ENCODE peak calls at places on chromosomes 2 and 18, in ten cellular contexts. C, Z, T, N, X, F, J, K, G and L are unnamed samples.

GRCh38 chr2:180983468-180984388 is 3.3 kb downstream of the UBE2E3 start:
- DNase-seq in C (peak; percentile 24), Z (no peak), T (no peak), N (peak; percentile 10), X (no peak), F (no peak), J (no peak), K (no peak), G (no peak), L (peak; percentile 44)

GRCh38 chr2:160694631-160695030 is 201.0 kb upstream of the RBMS1 start:
- DNase-seq in C (no peak), Z (no peak), T (no peak), N (no peak), X (no peak), F (no peak), J (no peak), K (no peak), G (no peak), L (no peak)

GRCh38 chr2:15733867-15734765 is 142.4 kb downstream of the DDX1 start:
- DNase-seq in C (no peak), Z (no peak), T (no peak), N (no peak), X (no peak), F (no peak), J (no peak), K (peak; percentile 26), G (no peak), L (no peak)

GRCh38 chr2:88671786-88672427 is 19.6 kb upstream of the RPIA start:
- DNase-seq in C (no peak), Z (no peak), T (peak; percentile 3), N (peak; percentile 58), X (no peak), F (peak; percentile 15), J (no peak), K (peak; percentile 70), G (no peak), L (peak; percentile 31)

GRCh38 chr18:839224-840079 is 27.4 kb upstream of the YES1 start:
- DNase-seq in C (peak; percentile 95), Z (peak; percentile 81), T (peak; percentile 99), N (peak; percentile 66), X (peak; percentile 66), F (peak; percentile 91), J (peak; percentile 86), K (peak; percentile 83), G (peak; percentile 5), L (peak; percentile 55)

GRCh38 chr18:79519751-79520472 is 124.2 kb downstream of the NFATC1 start:
- DNase-seq in C (peak; percentile 37), Z (no peak), T (no peak), N (no peak), X (no peak), F (no peak), J (peak; percentile 42), K (no peak), G (no peak), L (peak; percentile 38)

GRCh38 chr2:48715956-48716355 is 39.6 kb downstream of the LHCGR start:
- DNase-seq in C (no peak), Z (no peak), T (no peak), N (no peak), X (no peak), F (no peak), J (no peak), K (no peak), G (no peak), L (no peak)

GRCh38 chr2:38254796-38255195 is 122.3 kb downstream of the ATL2 start:
- DNase-seq in C (no peak), Z (no peak), T (no peak), N (no peak), X (no peak), F (no peak), J (no peak), K (no peak), G (no peak), L (no peak)

GRCh38 chr2:207330912-207331311 is 165.2 kb upstream of the KLF7 start:
- DNase-seq in C (no peak), Z (no peak), T (no peak), N (no peak), X (no peak), F (no peak), J (no peak), K (no peak), G (no peak), L (no peak)

GRCh38 chr2:224945134-224945533 is 97.1 kb downstream of the DOCK10 start:
- DNase-seq in C (no peak), Z (no peak), T (no peak), N (peak; percentile 41), X (no peak), F (no peak), J (no peak), K (no peak), G (no peak), L (no peak)

GRCh38 chr2:118221952-118222594 is 133.8 kb downstream of the INSIG2 start:
- DNase-seq in C (peak; percentile 32), Z (no peak), T (peak; percentile 45), N (peak; percentile 55), X (no peak), F (peak; percentile 35), J (peak; percentile 28), K (peak; percentile 43), G (no peak), L (peak; percentile 61)

GRCh38 chr2:240325006-240325653 is 110.3 kb upstream of the GPC1 start:
- DNase-seq in C (no peak), Z (no peak), T (no peak), N (no peak), X (no peak), F (no peak), J (no peak), K (no peak), G (no peak), L (no peak)

GRCh38 chr2:24926602-24927252 is 6.7 kb upstream of the ADCY3 start:
- DNase-seq in C (peak; percentile 28), Z (peak; percentile 59), T (no peak), N (peak; percentile 23), X (no peak), F (no peak), J (no peak), K (no peak), G (no peak), L (peak; percentile 27)

GRCh38 chr2:128178650-128179460 is 87.9 kb downstream of the UGGT1 start:
- DNase-seq in C (peak; percentile 30), Z (no peak), T (peak; percentile 35), N (peak; percentile 66), X (no peak), F (peak; percentile 23), J (peak; percentile 13), K (peak; percentile 35), G (no peak), L (peak; percentile 31)

GRCh38 chr2:109322111-109322510 is 193.1 kb downstream of the SH3RF3 start:
- DNase-seq in C (no peak), Z (peak; percentile 71), T (no peak), N (no peak), X (no peak), F (no peak), J (no peak), K (peak; percentile 65), G (no peak), L (no peak)

GRCh38 chr2:229268626-229269025 is 2.5 kb downstream of the PID1 start:
- DNase-seq in C (no peak), Z (no peak), T (no peak), N (no peak), X (no peak), F (no peak), J (no peak), K (no peak), G (no peak), L (no peak)

GRCh38 chr2:6352906-6353515 is 512.7 kb downstream of the CMPK2 start:
- DNase-seq in C (no peak), Z (no peak), T (peak; percentile 67), N (no peak), X (no peak), F (no peak), J (no peak), K (no peak), G (no peak), L (no peak)

GRCh38 chr2:31221549-31221948 is 4.2 kb upstream of the CAPN14 start:
- DNase-seq in C (no peak), Z (no peak), T (no peak), N (no peak), X (no peak), F (no peak), J (no peak), K (no peak), G (no peak), L (no peak)

GRCh38 chr2:227614246-227614645 is 394 bp downstream of the SCYGR3 start:
- DNase-seq in C (no peak), Z (no peak), T (no peak), N (no peak), X (no peak), F (no peak), J (no peak), K (no peak), G (no peak), L (no peak)

GRCh38 chr2:104332733-104333132 is 521.2 kb upstream of the POU3F3 start:
- DNase-seq in C (no peak), Z (no peak), T (no peak), N (no peak), X (no peak), F (no peak), J (no peak), K (no peak), G (no peak), L (no peak)

GRCh38 chr18:23528580-23529472 is 25.5 kb downstream of the RMC1 start:
- DNase-seq in C (no peak), Z (no peak), T (no peak), N (no peak), X (no peak), F (no peak), J (no peak), K (no peak), G (no peak), L (no peak)